ENCODE peak calls at places on chromosomes 3 and 15, in five cellular contexts. E is sciatic nerve; M is NCI-H2029; J is GM12891; P is activated naive CD8-positive, alpha-beta T cell treated with anti-CD3 and anti-CD28 coated beads, Interleukin-2, amount 10 ng/mL, durations not matched to agents 7 days and 5 days. N is an unnamed sample.

GRCh38 chr3:57409471-57409870 is 117.0 kb upstream of the ASB14 start:
- DNase-seq in E (no peak), M (no peak), J (no peak), P (no peak), N (no peak)

GRCh38 chr15:42037650-42038049 is 16.8 kb upstream of the PLA2G4E start:
- DNase-seq in E (no peak), J (no peak), P (no peak), M (peak), N (no peak)

GRCh38 chr3:134362221-134362620 is 12.0 kb downstream of the AMOTL2 start:
- DNase-seq in M (no peak), E (no peak), P (no peak), J (no peak), N (no peak)

GRCh38 chr3:60192297-60193114 is 1058.7 kb downstream of the FHIT start:
- DNase-seq in J (no peak), P (no peak), E (no peak), M (no peak), N (no peak)

GRCh38 chr3:12695916-12696315 is 32.0 kb upstream of the RAF1 start:
- DNase-seq in M (no peak), J (no peak), P (no peak), E (no peak), N (no peak)

GRCh38 chr3:99962703-99963102 is 145.0 kb downstream of the CMSS1 start:
- DNase-seq in J (no peak), M (no peak), E (no peak), P (no peak), N (no peak)

GRCh38 chr3:195065142-195065863 is 205.7 kb downstream of the XXYLT1 start:
- DNase-seq in P (no peak), J (no peak), E (no peak), M (no peak), N (peak)

GRCh38 chr3:11803977-11804903 is 42.4 kb downstream of the TAMM41 start:
- DNase-seq in P (no peak), E (no peak), M (peak), J (peak), N (no peak)

GRCh38 chr3:57956119-57956832 is 51.9 kb upstream of the FLNB start:
- DNase-seq in M (no peak), P (no peak), E (no peak), J (no peak), N (no peak)